ENCODE peak calls at places on chromosome 4, in six cellular contexts. G is tibial artery, I is hepatocyte, B is mammary epithelial cell, K is heart left ventricle, F is IMR-90. S is an unnamed sample.

GRCh38 chr4:64857198-64857597 is 447.9 kb upstream of the TECRL start:
- DNase-seq in G (no peak), I (no peak), B (no peak), K (no peak), F (no peak), S (no peak)

GRCh38 chr4:38917481-38918025 is 49.9 kb downstream of the FAM114A1 start:
- DNase-seq in G (no peak), I (no peak), B (no peak), K (no peak), F (peak; percentile 81), S (no peak)

GRCh38 chr4:173436149-173436579 is 37.2 kb upstream of the SCRG1 start:
- DNase-seq in G (no peak), I (peak; percentile 28), B (no peak), K (no peak), F (peak; percentile 67), S (peak; percentile 26)

GRCh38 chr4:16790508-16790907 is 107.9 kb downstream of the LDB2 start:
- DNase-seq in G (no peak), I (no peak), B (no peak), K (no peak), F (no peak), S (no peak)

GRCh38 chr4:73669410-73670183 is 49.4 kb upstream of the RASSF6 start:
- DNase-seq in G (no peak), I (no peak), B (no peak), K (no peak), F (no peak), S (no peak)

GRCh38 chr4:37392540-37393255 is 148.2 kb downstream of the NWD2 start:
- DNase-seq in G (peak; percentile 73), I (peak; percentile 16), B (peak; percentile 23), K (peak; percentile 68), F (no peak), S (peak; percentile 32)

GRCh38 chr4:153612878-153613277 is 71.2 kb upstream of the TLR2 start:
- DNase-seq in G (no peak), I (no peak), B (no peak), K (no peak), F (no peak), S (no peak)

GRCh38 chr4:18480928-18481327 is 459.4 kb upstream of the LCORL start:
- DNase-seq in G (no peak), I (no peak), B (no peak), K (no peak), F (no peak), S (no peak)

GRCh38 chr4:17770845-17771244 is 10.6 kb downstream of the FAM184B start:
- DNase-seq in G (no peak), I (no peak), B (peak; percentile 85), K (no peak), F (no peak), S (peak; percentile 28)

GRCh38 chr4:111323496-111323895 is 700.6 kb upstream of the PITX2 start:
- DNase-seq in G (no peak), I (no peak), B (no peak), K (no peak), F (peak; percentile 67), S (peak; percentile 13)

GRCh38 chr4:8268211-8268610 is 1.3 kb upstream of the HTRA3 start:
- DNase-seq in G (no peak), I (no peak), B (no peak), K (peak; percentile 30), F (no peak), S (no peak)

GRCh38 chr4:8268901-8269534 is 536 bp upstream of the HTRA3 start:
- DNase-seq in G (no peak), I (no peak), B (no peak), K (no peak), F (no peak), S (no peak)

GRCh38 chr4:8270418-8270771 is 841 bp downstream of the HTRA3 start:
- DNase-seq in G (no peak), I (no peak), B (no peak), K (no peak), F (no peak), S (no peak)

GRCh38 chr4:8270912-8271815 is 1.6 kb downstream of the HTRA3 start:
- DNase-seq in G (no peak), I (no peak), B (no peak), K (peak; percentile 59), F (no peak), S (no peak)

DNA sequence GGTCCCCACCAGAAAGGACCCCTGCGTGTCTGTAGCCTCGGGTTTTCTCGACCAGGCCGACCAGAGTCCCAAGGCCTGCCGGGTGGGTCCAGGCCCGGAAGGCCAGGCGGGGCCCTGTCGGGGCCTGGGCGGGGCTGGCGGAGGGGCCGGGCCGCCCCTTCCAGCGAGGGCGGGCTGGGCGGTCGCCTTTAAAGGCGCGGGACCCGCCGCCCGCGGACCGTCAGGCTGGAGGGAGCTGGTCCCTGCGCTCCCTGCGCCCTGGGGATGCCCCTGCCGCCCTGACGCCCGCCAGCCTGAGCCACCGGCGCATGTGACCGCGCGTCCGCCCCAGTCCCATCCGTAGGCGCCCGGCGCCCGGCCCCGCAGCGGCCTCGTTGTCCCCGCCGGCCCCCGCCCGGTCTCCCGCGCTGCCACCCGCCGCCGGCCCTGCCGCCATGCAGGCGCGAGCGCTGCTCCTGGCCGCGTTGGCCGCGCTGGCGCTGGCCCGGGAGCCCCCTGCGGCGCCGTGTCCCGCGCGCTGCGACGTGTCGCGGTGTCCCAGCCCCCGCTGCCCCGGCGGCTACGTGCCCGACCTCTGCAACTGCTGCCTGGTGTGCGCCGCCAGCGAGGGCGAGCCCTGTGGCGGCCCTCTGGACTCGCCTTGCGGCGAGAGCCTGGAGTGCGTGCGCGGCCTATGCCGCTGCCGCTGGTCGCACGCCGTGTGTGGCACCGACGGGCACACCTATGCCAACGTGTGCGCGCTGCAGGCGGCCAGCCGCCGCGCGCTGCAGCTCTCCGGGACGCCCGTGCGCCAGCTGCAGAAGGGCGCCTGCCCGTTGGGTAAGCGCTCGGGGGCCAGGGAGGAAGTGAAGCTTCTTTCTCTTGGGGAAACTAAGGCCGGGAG is at the start of gene HTRA3:
- DNase-seq in G (no peak), I (peak; percentile 68), B (no peak), K (peak; percentile 81), F (peak; percentile 31), S (peak; percentile 6)
- TF ChIP-seq CTCF in G (no peak), I (no peak), B (no peak), K (no peak), F (no peak), S (no peak)

GRCh38 chr4:157702821-157703220 is 470.0 kb downstream of the GASK1B start:
- DNase-seq in G (no peak), I (no peak), B (no peak), K (no peak), F (no peak), S (no peak)

GRCh38 chr4:157706134-157706533 is 466.7 kb downstream of the GASK1B start:
- DNase-seq in G (no peak), I (peak; percentile 25), B (no peak), K (no peak), F (no peak), S (no peak)

GRCh38 chr4:157700898-157701694 is 471.7 kb downstream of the GASK1B start:
- DNase-seq in G (no peak), I (no peak), B (no peak), K (no peak), F (no peak), S (no peak)

GRCh38 chr4:157701695-157701994 is 471.2 kb downstream of the GASK1B start:
- DNase-seq in G (no peak), I (no peak), B (no peak), K (no peak), F (no peak), S (no peak)
- H3K4me3 ChIP-seq in G (no peak overlapping the region), I (no peak overlapping the region), B (no peak overlapping the region), K (no peak overlapping the region), F (no peak overlapping the region), S (no peak overlapping the region)

GRCh38 chr4:123096038-123096437 is 173.6 kb upstream of the NUDT6 start:
- DNase-seq in G (no peak), I (no peak), B (peak; percentile 12), K (no peak), F (no peak), S (peak; percentile 48)
- TF ChIP-seq CTCF in G (no peak), I (peak; percentile 20), B (peak; percentile 63), K (no peak), F (no peak), S (peak; percentile 52)

GRCh38 chr4:386708-387105 is 49.1 kb downstream of the ZNF141 start:
- DNase-seq in G (no peak), I (no peak), B (no peak), K (no peak), F (no peak), S (no peak)

GRCh38 chr4:384311-385010 is 46.8 kb downstream of the ZNF141 start:
- DNase-seq in G (no peak), I (no peak), B (no peak), K (no peak), F (no peak), S (no peak)

DNA sequence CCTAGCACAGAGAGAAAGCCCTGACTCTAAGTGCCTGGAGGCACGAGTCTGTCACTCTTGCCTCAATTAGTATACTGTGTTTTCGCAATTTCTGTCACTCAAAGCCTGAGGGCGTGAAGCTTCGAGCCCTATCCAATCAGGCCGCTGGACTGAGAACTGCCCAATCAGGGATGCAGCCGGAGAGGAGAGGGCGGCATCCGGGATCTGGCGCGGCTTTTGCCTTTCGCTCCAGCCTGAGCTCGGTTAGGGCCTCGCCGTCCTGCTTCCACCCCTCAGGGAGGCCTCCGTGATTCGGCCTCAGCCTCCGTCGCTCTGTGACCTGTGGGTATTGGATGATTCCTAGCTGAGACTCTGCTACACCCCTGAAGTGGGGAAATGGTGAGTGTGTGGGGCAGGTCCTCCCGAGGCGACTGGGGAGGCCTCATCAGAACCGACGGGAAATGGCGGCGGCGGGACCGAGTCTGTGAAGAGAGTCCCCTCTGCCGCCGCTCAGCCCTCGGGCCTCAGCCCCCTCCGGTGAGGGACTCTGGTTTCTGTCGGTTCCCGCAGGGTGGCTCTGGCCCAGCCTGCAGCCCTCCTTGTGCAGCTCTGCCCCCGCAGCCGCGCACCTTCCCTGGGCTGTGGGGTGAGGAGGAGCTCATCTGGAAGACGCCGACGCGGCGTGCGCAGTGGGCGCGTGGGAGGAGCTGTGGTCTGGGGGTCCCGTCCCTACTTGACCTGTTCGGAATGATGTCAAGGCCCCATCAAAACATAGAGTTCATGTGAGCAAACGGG is 48.5 kb downstream of the ZNF141 start:
- DNase-seq in G (no peak), I (no peak), B (no peak), K (no peak), F (no peak), S (peak; percentile 4)
- H3K4me3 ChIP-seq in G (no peak overlapping the region), I (no peak overlapping the region), B (no peak overlapping the region), K (no peak overlapping the region), F (no peak overlapping the region), S (no peak overlapping the region)

GRCh38 chr4:14877246-14878220 is 124.7 kb upstream of the CPEB2 start:
- DNase-seq in G (peak; percentile 23), I (no peak), B (no peak), K (no peak), F (no peak), S (peak; percentile 45)

GRCh38 chr4:14883166-14883565 is 119.1 kb upstream of the CPEB2 start:
- DNase-seq in G (no peak), I (no peak), B (no peak), K (no peak), F (no peak), S (no peak)

GRCh38 chr4:14878681-14879080 is 123.6 kb upstream of the CPEB2 start:
- DNase-seq in G (no peak), I (no peak), B (no peak), K (no peak), F (no peak), S (no peak)

GRCh38 chr4:14879643-14880042 is 122.6 kb upstream of the CPEB2 start:
- DNase-seq in G (no peak), I (no peak), B (peak; percentile 42), K (no peak), F (no peak), S (peak; percentile 72)

DNA sequence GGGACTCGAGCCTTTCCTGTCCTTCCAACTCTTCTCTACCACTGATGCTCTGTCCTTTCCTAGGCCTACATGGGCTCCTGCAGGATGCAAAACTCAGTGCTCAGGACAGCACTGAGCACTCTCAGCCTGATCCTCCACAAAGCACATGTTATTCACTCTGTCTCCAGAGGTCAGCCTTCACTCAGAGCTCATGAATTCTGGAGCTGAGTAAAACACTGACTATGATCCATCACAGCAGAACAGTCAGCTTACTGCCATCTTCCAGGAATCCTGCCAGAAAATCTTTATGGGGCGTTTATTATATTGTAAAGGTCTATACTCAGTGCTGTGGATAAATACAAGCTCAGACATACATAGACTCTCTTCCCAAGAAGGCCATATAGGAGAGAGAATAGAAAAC is 121.5 kb upstream of the CPEB2 start:
- DNase-seq in G (no peak), I (no peak), B (no peak), K (no peak), F (no peak), S (peak; percentile 36)
- TF ChIP-seq CTCF in G (no peak), I (no peak), B (peak; percentile 30), K (no peak), F (no peak), S (no peak)

S was measured in epithelial cell of esophagus.